ENCODE peak calls at places on chromosomes 4 and X, in nine cellular contexts. W is HCT116, Y is neural progenitor cell, D is A549, I is neuronal stem cell, L is astrocyte, C is GM23248, H is IMR-90, K is osteoblast. E is an unnamed sample.

GRCh38 chr4:137307806-137308205 is 224.5 kb downstream of the PCDH18 start:
- DNase-seq in W (no peak), Y (no peak), D (no peak), I (no peak), L (peak), C (peak), H (peak), K (no peak), E (no peak)

GRCh38 chr4:146661368-146661767 is 22.7 kb downstream of the POU4F2 start:
- DNase-seq in W (no peak), Y (no peak), D (no peak), I (no peak), L (no peak), C (no peak), H (no peak), K (no peak), E (peak)

GRCh38 chr4:28686618-28687017 is 1826.0 kb downstream of the STIM2 start:
- DNase-seq in W (peak), Y (peak), D (peak), I (no peak), L (peak), C (peak), H (peak), K (no peak), E (no peak)

GRCh38 chr4:158079661-158080060 is 93.2 kb downstream of the GASK1B start:
- DNase-seq in W (no peak), Y (no peak), D (no peak), I (no peak), L (no peak), C (peak), H (no peak), K (no peak), E (no peak)

GRCh38 chr4:113961322-113961698 is 18.1 kb downstream of the ARSJ start:
- DNase-seq in W (no peak), Y (no peak), D (peak), I (no peak), L (peak), C (peak), H (peak), K (no peak), E (no peak)

GRCh38 chrX:51496501-51497291 is at the start of gene NUDT11:
- DNase-seq in W (no peak), Y (peak), D (peak), I (peak), L (peak), C (peak), H (peak), K (peak), E (no peak)

GRCh38 chrX:134538316-134538715 is 78.4 kb downstream of the HPRT1 start:
- DNase-seq in W (no peak), Y (no peak), D (no peak), I (no peak), L (no peak), C (no peak), H (no peak), K (no peak), E (no peak)

GRCh38 chr4:14176613-14177012 is 549.1 kb upstream of the BOD1L1 start:
- DNase-seq in W (no peak), Y (no peak), D (no peak), I (no peak), L (no peak), C (no peak), H (peak), K (no peak), E (no peak)

GRCh38 chr4:179465131-179465797 is 2023.0 kb upstream of the AGA start:
- DNase-seq in W (no peak), Y (peak), D (no peak), I (no peak), L (peak), C (no peak), H (peak), K (no peak), E (no peak)

GRCh38 chr4:110589297-110589696 is 33.6 kb downstream of the PITX2 start:
- DNase-seq in W (no peak), Y (no peak), D (no peak), I (no peak), L (no peak), C (peak), H (peak), K (no peak), E (no peak)

GRCh38 chr4:10083861-10084641 is 32.5 kb downstream of the WDR1 start:
- DNase-seq in W (no peak), Y (no peak), D (no peak), I (no peak), L (no peak), C (no peak), H (no peak), K (peak), E (no peak)

GRCh38 chr4:66959207-66959606 is 586.1 kb downstream of the CENPC start:
- DNase-seq in W (no peak), Y (no peak), D (no peak), I (no peak), L (no peak), C (no peak), H (no peak), K (no peak), E (no peak)

GRCh38 chr4:89586864-89587263 is 250.1 kb downstream of the SNCA start:
- DNase-seq in W (peak), Y (peak), D (no peak), I (no peak), L (no peak), C (peak), H (peak), K (peak), E (no peak)

GRCh38 chr4:73315091-73315490 is 56.5 kb upstream of the ANKRD17 start:
- DNase-seq in W (no peak), Y (no peak), D (no peak), I (no peak), L (peak), C (peak), H (peak), K (peak), E (no peak)

GRCh38 chr4:71229477-71230257 is 109.2 kb upstream of the SLC4A4 start:
- DNase-seq in W (peak), Y (peak), D (peak), I (peak), L (peak), C (peak), H (peak), K (peak), E (peak)

GRCh38 chr4:65845169-65845568 is 174.9 kb upstream of the EPHA5 start:
- DNase-seq in W (no peak), Y (no peak), D (no peak), I (no peak), L (no peak), C (no peak), H (no peak), K (no peak), E (no peak)

GRCh38 chr4:65834707-65835106 is 164.4 kb upstream of the EPHA5 start:
- DNase-seq in W (no peak), Y (no peak), D (no peak), I (no peak), L (no peak), C (no peak), H (no peak), K (no peak), E (no peak)

GRCh38 chr4:65839288-65839919 is 169.1 kb upstream of the EPHA5 start:
- DNase-seq in W (no peak), Y (no peak), D (no peak), I (no peak), L (no peak), C (no peak), H (no peak), K (no peak), E (no peak)
- H3K4me2 ChIP-seq in W (no peak), Y (no peak), D (no peak), I (no peak), L (no peak), C (no peak), H (no peak), K (no peak), E (no peak)

GRCh38 chr4:80233390-80233789 is 33.1 kb upstream of the FGF5 start:
- DNase-seq in W (no peak), Y (no peak), D (no peak), I (no peak), L (no peak), C (no peak), H (no peak), K (no peak), E (no peak)
- H3K4me2 ChIP-seq in W (no peak), Y (no peak), D (no peak), I (no peak), L (no peak), C (no peak), H (peak), K (peak), E (no peak)

GRCh38 chr4:128856246-128856645 is 46.7 kb downstream of the JADE1 start:
- DNase-seq in W (no peak), Y (no peak), D (no peak), I (no peak), L (no peak), C (no peak), H (peak), K (no peak), E (no peak)
- H3K4me2 ChIP-seq in W (no peak), Y (no peak), D (no peak), I (no peak), L (no peak), C (no peak), H (no peak), K (no peak), E (no peak)

DNA sequence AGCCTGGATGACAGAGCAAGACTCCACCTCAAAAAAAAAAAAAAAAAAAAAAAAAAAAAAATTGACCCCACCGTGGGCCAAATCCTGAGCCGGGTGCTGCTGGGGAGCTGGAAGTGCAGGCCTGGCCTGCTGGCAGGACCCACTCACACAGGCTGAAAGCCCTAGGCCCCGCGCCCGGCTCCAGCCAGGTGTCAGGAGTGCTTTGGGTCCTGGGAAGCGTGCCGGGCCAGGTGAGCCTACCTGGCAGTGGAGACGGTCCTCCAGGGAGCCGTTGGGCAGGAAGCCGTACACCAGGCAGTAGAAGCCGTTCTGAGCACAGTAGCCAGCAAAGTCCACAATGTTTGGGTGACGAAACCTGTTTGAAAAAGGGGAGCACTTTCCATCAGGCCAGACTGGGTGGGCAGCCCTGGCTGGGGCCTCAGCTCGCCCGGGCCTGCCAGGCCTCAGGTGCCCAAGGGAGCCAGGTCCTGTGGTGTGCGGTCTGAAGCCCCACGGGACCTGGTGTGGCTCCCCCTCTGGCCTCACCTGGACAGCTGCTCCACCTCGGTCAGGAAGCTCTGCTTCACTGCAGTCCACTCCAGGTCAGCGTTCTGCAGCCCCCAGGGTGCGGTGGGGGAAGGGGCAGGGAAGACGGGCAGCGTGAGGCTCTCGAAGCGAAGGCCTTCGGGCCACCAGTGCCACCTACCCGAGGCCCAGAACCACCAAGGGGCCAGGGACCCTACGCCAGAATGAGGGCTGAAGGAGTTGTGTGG is 1.8 kb downstream of the IRAK1 start:
- DNase-seq in W (no peak), Y (no peak), D (no peak), I (no peak), L (no peak), C (no peak), H (no peak), K (peak), E (no peak)
- H3K4me2 ChIP-seq in W (peak), Y (no peak), D (peak), I (no peak), L (peak), C (peak), H (peak), K (peak), E (peak)

DNA sequence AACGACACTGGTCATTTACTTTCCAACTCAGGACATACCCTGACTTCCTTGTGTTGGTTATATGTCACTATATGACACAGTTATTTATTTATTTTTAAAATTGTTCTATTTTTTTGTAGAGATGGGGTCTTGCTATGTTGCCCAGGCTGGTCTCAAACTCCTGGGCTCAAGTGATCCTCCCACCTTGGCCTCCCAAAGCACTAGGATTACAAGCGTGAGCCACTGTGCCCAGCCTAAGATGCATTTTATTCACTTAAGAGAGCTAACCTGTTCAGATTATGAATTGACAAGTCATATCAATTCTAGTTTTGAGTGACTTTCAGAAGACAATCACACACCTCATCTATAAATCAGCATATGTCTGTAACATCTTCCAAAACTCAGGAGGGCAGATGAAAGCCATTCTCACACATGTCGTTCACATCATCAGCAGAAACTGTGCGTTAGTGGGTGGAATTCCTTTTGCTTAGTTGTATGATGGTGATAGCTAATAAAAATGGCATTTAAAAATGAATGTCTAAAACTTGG is 9.4 kb upstream of the RHOH start:
- DNase-seq in W (no peak), Y (no peak), D (no peak), I (no peak), L (no peak), C (no peak), H (no peak), K (no peak), E (no peak)
- H3K4me2 ChIP-seq in W (no peak), Y (no peak), D (no peak), I (no peak), L (no peak), C (no peak), H (no peak), K (no peak), E (no peak)

GRCh38 chr4:82433791-82434190 is 3.4 kb downstream of the ENOPH1 start:
- DNase-seq in W (no peak), Y (no peak), D (no peak), I (no peak), L (no peak), C (no peak), H (no peak), K (no peak), E (no peak)

GRCh38 chr4:82436130-82436529 is 5.7 kb downstream of the ENOPH1 start:
- DNase-seq in W (no peak), Y (no peak), D (no peak), I (no peak), L (no peak), C (no peak), H (no peak), K (no peak), E (no peak)

GRCh38 chr4:82436780-82437179 is 6.4 kb downstream of the ENOPH1 start:
- DNase-seq in W (no peak), Y (no peak), D (no peak), I (no peak), L (no peak), C (no peak), H (no peak), K (no peak), E (no peak)

GRCh38 chr4:82432596-82432995 is 2.2 kb downstream of the ENOPH1 start:
- DNase-seq in W (no peak), Y (no peak), D (no peak), I (no peak), L (no peak), C (no peak), H (no peak), K (no peak), E (no peak)

GRCh38 chr4:82434949-82435348 is 4.6 kb downstream of the ENOPH1 start:
- DNase-seq in W (no peak), Y (no peak), D (no peak), I (no peak), L (no peak), C (no peak), H (no peak), K (no peak), E (no peak)
- H3K4me2 ChIP-seq in W (no peak), Y (no peak), D (no peak), I (no peak), L (no peak), C (no peak), H (no peak), K (no peak), E (peak)

DNA sequence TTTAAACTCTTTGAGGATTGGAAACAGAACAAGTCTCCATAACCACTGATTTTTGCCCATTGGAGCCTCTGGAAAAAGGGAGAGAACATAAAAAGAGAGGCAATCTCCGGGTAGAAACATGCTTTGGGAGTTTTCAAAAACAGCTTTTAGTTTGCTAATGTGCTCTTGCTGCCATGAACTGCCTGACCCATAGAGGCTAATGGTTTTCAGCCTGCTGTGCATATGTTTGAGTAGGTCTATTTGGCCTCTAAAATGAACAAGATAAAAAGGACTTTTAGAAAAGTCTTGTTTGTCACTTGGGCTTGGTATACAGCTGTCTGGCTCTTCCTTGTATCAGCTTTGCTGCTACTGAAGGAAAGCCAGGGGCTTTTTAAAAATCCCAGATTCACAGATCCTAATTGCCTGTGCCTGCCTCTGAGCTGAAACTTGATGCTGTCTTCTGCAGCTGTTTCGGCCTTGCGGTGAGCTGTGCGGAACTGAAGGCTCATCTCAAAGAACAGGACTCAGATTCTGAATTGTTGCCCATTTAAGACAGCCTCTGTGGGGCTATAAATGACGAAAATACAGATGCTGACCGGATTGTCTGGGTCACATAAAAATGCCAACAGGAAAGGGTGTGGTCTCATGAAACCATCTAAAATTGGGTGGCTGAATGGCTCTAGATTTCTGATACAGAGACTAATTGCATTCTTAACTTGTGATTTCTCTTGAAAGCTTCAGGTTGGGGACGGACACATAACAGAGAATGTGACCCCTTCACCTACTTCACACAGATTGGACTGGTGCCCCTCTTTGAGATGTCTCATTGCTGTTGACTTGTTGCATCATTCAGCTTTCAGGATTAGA is 18.4 kb upstream of the ZNF41 start:
- DNase-seq in W (no peak), Y (peak), D (no peak), I (no peak), L (peak), C (peak), H (peak), K (peak), E (no peak)
- H3K4me2 ChIP-seq in W (no peak), Y (peak), D (no peak), I (peak), L (peak), C (peak), H (peak), K (peak), E (no peak)